ENCODE peak calls at places on chromosomes 3 and 15, in six cellular contexts. One of them, this sample, is unnamed.

GRCh38 chr15:33293619-33294309 is 17.0 kb upstream of the RYR3 start:
- DNase-seq in H1: no peak
- DNase-seq in ovary: no peak
- DNase-seq in stomach: no peak
- DNase-seq in tibial nerve: no peak
- DNase-seq in suprapubic skin: no peak
- DNase-seq in this sample: no peak

GRCh38 chr3:56404884-56405283 is 63.4 kb downstream of the ERC2 start:
- DNase-seq in H1: no peak
- DNase-seq in ovary: no peak
- DNase-seq in stomach: no peak
- DNase-seq in suprapubic skin: no peak
- DNase-seq in tibial nerve: no peak
- DNase-seq in this sample: no peak

GRCh38 chr3:377158-377561 is 180.6 kb downstream of the CHL1 start:
- DNase-seq in tibial nerve: no peak
- DNase-seq in ovary: no peak
- DNase-seq in suprapubic skin: no peak
- DNase-seq in stomach: no peak
- DNase-seq in H1: no peak
- DNase-seq in this sample: peak; percentile 36

GRCh38 chr3:38047896-38048295 is 8.9 kb downstream of the DLEC1 start:
- DNase-seq in stomach: no peak
- DNase-seq in tibial nerve: no peak
- DNase-seq in ovary: no peak
- DNase-seq in H1: no peak
- DNase-seq in suprapubic skin: no peak
- DNase-seq in this sample: no peak

GRCh38 chr3:125076464-125076863 is 20.7 kb upstream of the HEG1 start:
- DNase-seq in ovary: no peak
- DNase-seq in tibial nerve: no peak
- DNase-seq in stomach: no peak
- DNase-seq in suprapubic skin: no peak
- DNase-seq in H1: peak; percentile 43
- DNase-seq in this sample: no peak

GRCh38 chr3:185362850-185363661 is at the start of gene MAP3K13:
- DNase-seq in suprapubic skin: peak; percentile 79
- DNase-seq in stomach: peak; percentile 82
- DNase-seq in ovary: peak; percentile 61
- DNase-seq in tibial nerve: peak; percentile 35
- DNase-seq in H1: peak; percentile 60
- DNase-seq in this sample: peak; percentile 84

GRCh38 chr3:49900491-49901153 is 3.1 kb downstream of the MST1R start:
- DNase-seq in tibial nerve: no peak
- DNase-seq in stomach: peak; percentile 93
- DNase-seq in H1: no peak
- DNase-seq in ovary: no peak
- DNase-seq in suprapubic skin: no peak
- DNase-seq in this sample: no peak

GRCh38 chr3:188627652-188628051 is 473.7 kb downstream of the LPP start:
- DNase-seq in stomach: no peak
- DNase-seq in tibial nerve: no peak
- DNase-seq in H1: no peak
- DNase-seq in suprapubic skin: no peak
- DNase-seq in ovary: no peak
- DNase-seq in this sample: no peak

GRCh38 chr3:100740207-100740606 is 30.9 kb downstream of the TFG start:
- DNase-seq in stomach: no peak
- DNase-seq in tibial nerve: no peak
- DNase-seq in H1: no peak
- DNase-seq in suprapubic skin: no peak
- DNase-seq in ovary: no peak
- DNase-seq in this sample: no peak

GRCh38 chr3:195007794-195008193 is 263.2 kb downstream of the XXYLT1 start:
- DNase-seq in tibial nerve: no peak
- DNase-seq in H1: no peak
- DNase-seq in ovary: no peak
- DNase-seq in stomach: peak; percentile 14
- DNase-seq in suprapubic skin: peak; percentile 15
- DNase-seq in this sample: no peak

GRCh38 chr15:73691398-73691797 is 7.2 kb downstream of the CD276 start:
- DNase-seq in suprapubic skin: peak; percentile 87
- DNase-seq in tibial nerve: peak; percentile 68
- DNase-seq in stomach: peak; percentile 70
- DNase-seq in ovary: no peak
- DNase-seq in H1: no peak
- DNase-seq in this sample: no peak

GRCh38 chr3:193140381-193140780 is 100.6 kb upstream of the PLAAT1 start:
- DNase-seq in stomach: no peak
- DNase-seq in suprapubic skin: no peak
- DNase-seq in ovary: no peak
- DNase-seq in tibial nerve: no peak
- DNase-seq in H1: no peak
- DNase-seq in this sample: no peak

GRCh38 chr15:54962637-54963036 is 234.1 kb downstream of the RSL24D1 start:
- DNase-seq in H1: no peak
- DNase-seq in ovary: no peak
- DNase-seq in stomach: no peak
- DNase-seq in tibial nerve: no peak
- DNase-seq in suprapubic skin: no peak
- DNase-seq in this sample: no peak

GRCh38 chr3:135982922-135983581 is 17.5 kb downstream of the PPP2R3A start:
- DNase-seq in tibial nerve: no peak
- DNase-seq in stomach: no peak
- DNase-seq in H1: no peak
- DNase-seq in suprapubic skin: no peak
- DNase-seq in ovary: no peak
- DNase-seq in this sample: no peak

GRCh38 chr3:128282392-128283196 is 129.3 kb downstream of the EEFSEC start:
- DNase-seq in tibial nerve: peak; percentile 29
- DNase-seq in suprapubic skin: peak; percentile 81
- DNase-seq in ovary: peak; percentile 76
- DNase-seq in stomach: no peak
- DNase-seq in H1: peak; percentile 54
- DNase-seq in this sample: peak; percentile 59

GRCh38 chr3:191008074-191008473 is 145.6 kb upstream of the GMNC start:
- DNase-seq in suprapubic skin: no peak
- DNase-seq in stomach: no peak
- DNase-seq in ovary: no peak
- DNase-seq in H1: no peak
- DNase-seq in tibial nerve: no peak
- DNase-seq in this sample: no peak

GRCh38 chr3:119769394-119770149 is 12.3 kb upstream of the NR1I2 start:
- DNase-seq in suprapubic skin: no peak
- DNase-seq in H1: no peak
- DNase-seq in ovary: no peak
- DNase-seq in stomach: no peak
- DNase-seq in tibial nerve: no peak
- DNase-seq in this sample: no peak

GRCh38 chr3:185766645-185767323 is 58.1 kb downstream of the IGF2BP2 start:
- DNase-seq in tibial nerve: no peak
- DNase-seq in H1: no peak
- DNase-seq in ovary: no peak
- DNase-seq in stomach: no peak
- DNase-seq in suprapubic skin: no peak
- DNase-seq in this sample: no peak

GRCh38 chr3:197584733-197585132 is 29.0 kb upstream of the BDH1 start:
- DNase-seq in suprapubic skin: no peak
- DNase-seq in stomach: no peak
- DNase-seq in H1: peak; percentile 30
- DNase-seq in tibial nerve: no peak
- DNase-seq in ovary: no peak
- DNase-seq in this sample: no peak

GRCh38 chr3:114480442-114480841 is 186.6 kb downstream of the TIGIT start:
- DNase-seq in ovary: no peak
- DNase-seq in tibial nerve: no peak
- DNase-seq in stomach: no peak
- DNase-seq in H1: no peak
- DNase-seq in suprapubic skin: no peak
- DNase-seq in this sample: no peak

GRCh38 chr3:159238646-159239045 is 436.8 kb downstream of the MFSD1 start:
- DNase-seq in H1: no peak
- DNase-seq in suprapubic skin: no peak
- DNase-seq in stomach: no peak
- DNase-seq in tibial nerve: no peak
- DNase-seq in ovary: no peak
- DNase-seq in this sample: no peak

GRCh38 chr3:158100681-158101080 is 5.5 kb downstream of the SHOX2 start:
- DNase-seq in tibial nerve: no peak
- DNase-seq in stomach: no peak
- DNase-seq in suprapubic skin: no peak
- DNase-seq in H1: no peak
- DNase-seq in ovary: no peak
- DNase-seq in this sample: no peak

GRCh38 chr3:67646586-67647234 is 7.7 kb downstream of the SUCLG2 start:
- DNase-seq in stomach: no peak
- DNase-seq in suprapubic skin: no peak
- DNase-seq in ovary: no peak
- DNase-seq in H1: no peak
- DNase-seq in tibial nerve: no peak
- DNase-seq in this sample: no peak

GRCh38 chr3:14902719-14903118 is 44.7 kb upstream of the NR2C2 start:
- DNase-seq in tibial nerve: no peak
- DNase-seq in ovary: peak; percentile 87
- DNase-seq in H1: no peak
- DNase-seq in suprapubic skin: no peak
- DNase-seq in stomach: peak; percentile 49
- DNase-seq in this sample: no peak

GRCh38 chr3:138877246-138877645 is 42.5 kb upstream of the PIK3CB start:
- DNase-seq in H1: no peak
- DNase-seq in stomach: no peak
- DNase-seq in tibial nerve: no peak
- DNase-seq in suprapubic skin: no peak
- DNase-seq in ovary: no peak
- DNase-seq in this sample: no peak

GRCh38 chr15:36731025-36731424 is 151.6 kb downstream of the CDIN1 start:
- DNase-seq in H1: no peak
- DNase-seq in suprapubic skin: no peak
- DNase-seq in ovary: no peak
- DNase-seq in stomach: no peak
- DNase-seq in tibial nerve: no peak
- DNase-seq in this sample: no peak
- TF ChIP-seq EP300 in H1: no peak
- TF ChIP-seq EP300 in suprapubic skin: no peak
- TF ChIP-seq EP300 in ovary: no peak
- TF ChIP-seq EP300 in stomach: no peak
- TF ChIP-seq EP300 in tibial nerve: no peak
- TF ChIP-seq EP300 in this sample: no peak

GRCh38 chr15:29473621-29474105 is 204.0 kb upstream of the NSMCE3 start:
- DNase-seq in suprapubic skin: peak; percentile 70
- DNase-seq in ovary: no peak
- DNase-seq in stomach: no peak
- DNase-seq in tibial nerve: no peak
- DNase-seq in H1: no peak
- DNase-seq in this sample: no peak

GRCh38 chr15:29471306-29471705 is 201.7 kb upstream of the NSMCE3 start:
- DNase-seq in ovary: no peak
- DNase-seq in H1: no peak
- DNase-seq in tibial nerve: no peak
- DNase-seq in suprapubic skin: peak; percentile 65
- DNase-seq in stomach: no peak
- DNase-seq in this sample: no peak

GRCh38 chr15:29475096-29475495 is 205.5 kb upstream of the NSMCE3 start:
- DNase-seq in ovary: no peak
- DNase-seq in H1: no peak
- DNase-seq in tibial nerve: no peak
- DNase-seq in suprapubic skin: peak; percentile 69
- DNase-seq in stomach: no peak
- DNase-seq in this sample: no peak

GRCh38 chr15:29471757-29472156 is 202.1 kb upstream of the NSMCE3 start:
- DNase-seq in tibial nerve: no peak
- DNase-seq in stomach: no peak
- DNase-seq in ovary: no peak
- DNase-seq in H1: no peak
- DNase-seq in suprapubic skin: peak; percentile 37
- DNase-seq in this sample: no peak

DNA sequence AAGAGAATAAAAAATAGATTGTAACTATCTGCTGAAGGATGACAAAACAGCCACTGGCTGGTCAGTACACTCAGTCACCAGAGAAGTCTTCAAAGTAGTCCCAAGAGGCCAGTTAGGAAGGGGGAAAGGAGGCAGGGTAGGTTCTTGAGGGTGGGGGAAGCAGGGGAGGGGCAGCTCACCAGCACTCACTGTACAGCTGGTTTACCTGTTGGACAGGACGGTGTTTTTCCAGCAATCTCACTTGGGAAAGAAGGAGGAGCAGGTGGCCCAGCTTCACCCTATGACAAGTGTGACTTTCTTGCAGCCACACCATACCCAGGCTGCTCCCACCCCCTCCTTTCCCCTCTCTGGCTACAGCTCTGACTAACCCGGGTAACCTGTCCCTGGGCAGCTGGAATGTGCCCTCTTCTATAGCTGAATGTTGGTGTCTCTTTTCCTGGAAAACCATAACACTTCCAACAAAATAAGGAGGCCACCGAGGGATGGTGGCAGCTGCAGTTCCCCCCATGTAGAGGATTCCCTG is 203.3 kb upstream of the NSMCE3 start:
- DNase-seq in suprapubic skin: peak; percentile 64
- DNase-seq in H1: no peak
- DNase-seq in tibial nerve: no peak
- DNase-seq in ovary: no peak
- DNase-seq in stomach: no peak
- DNase-seq in this sample: no peak
- TF ChIP-seq CTCF in suprapubic skin: no peak
- TF ChIP-seq CTCF in H1: no peak
- TF ChIP-seq CTCF in tibial nerve: no peak
- TF ChIP-seq CTCF in ovary: no peak
- TF ChIP-seq CTCF in stomach: no peak
- TF ChIP-seq CTCF in this sample: no peak

DNA sequence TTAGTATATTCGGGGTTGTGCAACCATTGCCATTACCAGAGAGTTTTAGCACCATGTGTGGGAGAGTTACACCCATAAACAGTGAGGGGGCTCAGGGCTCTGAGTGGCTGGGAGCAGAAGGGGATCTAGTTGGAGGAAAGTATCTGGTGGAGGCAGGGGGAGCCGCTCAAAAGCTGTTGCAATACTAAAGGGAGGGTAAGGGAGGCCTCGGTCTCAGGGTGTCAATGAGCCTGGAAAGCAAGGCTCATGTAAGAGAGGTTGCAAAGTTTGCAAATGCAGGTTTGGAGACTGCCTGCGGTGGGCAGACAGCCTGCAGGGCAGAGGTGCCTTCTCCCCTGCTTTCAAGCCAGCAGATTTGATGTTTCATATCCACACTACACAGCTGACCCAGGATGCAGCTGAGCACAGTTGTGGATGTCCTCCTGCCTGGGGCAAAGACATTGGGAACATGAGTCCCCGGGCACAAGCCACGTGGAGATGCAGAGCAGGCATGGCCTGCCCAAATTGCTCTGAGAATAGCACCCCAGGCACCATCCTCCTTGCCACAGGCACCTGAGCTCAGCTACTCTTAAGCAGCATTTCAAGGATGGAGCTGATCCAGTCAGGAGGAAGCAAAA is 181.4 kb downstream of the TLE3 start:
- DNase-seq in ovary: no peak
- DNase-seq in tibial nerve: no peak
- DNase-seq in H1: no peak
- DNase-seq in stomach: no peak
- DNase-seq in suprapubic skin: no peak
- DNase-seq in this sample: no peak
- H3K4me1 ChIP-seq in ovary: no peaks in the 10 kb centered on the region
- H3K4me1 ChIP-seq in tibial nerve: no peaks in the 10 kb centered on the region
- H3K4me1 ChIP-seq in H1: peaks cover 11% of the 10 kb centered on the region
- H3K4me1 ChIP-seq in stomach: no peaks in the 10 kb centered on the region
- H3K4me1 ChIP-seq in suprapubic skin: no peaks in the 10 kb centered on the region
- H3K4me1 ChIP-seq in this sample: no peaks in the 10 kb centered on the region

GRCh38 chr3:42071720-42072582 is 19.2 kb upstream of the TRAK1 start:
- DNase-seq in suprapubic skin: peak; percentile 37
- DNase-seq in ovary: peak; percentile 58
- DNase-seq in stomach: peak; percentile 75
- DNase-seq in tibial nerve: no peak
- DNase-seq in H1: no peak
- DNase-seq in this sample: peak; percentile 64
- TF ChIP-seq EP300 in suprapubic skin: no peak
- TF ChIP-seq EP300 in ovary: no peak
- TF ChIP-seq EP300 in stomach: peak; percentile 39
- TF ChIP-seq EP300 in tibial nerve: no peak
- TF ChIP-seq EP300 in H1: no peak
- TF ChIP-seq EP300 in this sample: no peak